ENCODE peak calls at places on chromosomes 1 and 21, in five cellular contexts. One of them, this sample, is unnamed.

GRCh38 chr1:7298749-7299151 is 472.3 kb upstream of the VAMP3 start:
- DNase-seq in LNCaP clone FGC: no peak
- DNase-seq in GM03348: peak
- DNase-seq in activated T-cell treated with anti-CD3 and anti-CD28 coated beads for 24 hours: no peak
- DNase-seq in stimulated activated naive CD8-positive, alpha-beta T cell treated with anti-CD3 and anti-CD28 coated beads, Interleukin-15, Interleukin-2, amounts not matched to agents 100 U/mL and 50 U/mL, for 24 hours: no peak
- DNase-seq in this sample: peak

GRCh38 chr1:41018039-41018438 is 3.5 kb downstream of the SLFNL1 start:
- DNase-seq in stimulated activated naive CD8-positive, alpha-beta T cell treated with anti-CD3 and anti-CD28 coated beads, Interleukin-15, Interleukin-2, amounts not matched to agents 100 U/mL and 50 U/mL, for 24 hours: no peak
- DNase-seq in GM03348: no peak
- DNase-seq in LNCaP clone FGC: no peak
- DNase-seq in activated T-cell treated with anti-CD3 and anti-CD28 coated beads for 24 hours: no peak
- DNase-seq in this sample: no peak

GRCh38 chr1:208247696-208248095 is 3.5 kb upstream of the PLXNA2 start:
- DNase-seq in stimulated activated naive CD8-positive, alpha-beta T cell treated with anti-CD3 and anti-CD28 coated beads, Interleukin-15, Interleukin-2, amounts not matched to agents 100 U/mL and 50 U/mL, for 24 hours: no peak
- DNase-seq in activated T-cell treated with anti-CD3 and anti-CD28 coated beads for 24 hours: no peak
- DNase-seq in GM03348: no peak
- DNase-seq in LNCaP clone FGC: no peak
- DNase-seq in this sample: no peak

GRCh38 chr1:7026188-7026587 is 240.9 kb downstream of the CAMTA1 start:
- DNase-seq in LNCaP clone FGC: no peak
- DNase-seq in activated T-cell treated with anti-CD3 and anti-CD28 coated beads for 24 hours: no peak
- DNase-seq in GM03348: no peak
- DNase-seq in stimulated activated naive CD8-positive, alpha-beta T cell treated with anti-CD3 and anti-CD28 coated beads, Interleukin-15, Interleukin-2, amounts not matched to agents 100 U/mL and 50 U/mL, for 24 hours: no peak
- DNase-seq in this sample: no peak

GRCh38 chr1:7255303-7256058 is 470.2 kb downstream of the CAMTA1 start:
- DNase-seq in activated T-cell treated with anti-CD3 and anti-CD28 coated beads for 24 hours: no peak
- DNase-seq in LNCaP clone FGC: no peak
- DNase-seq in GM03348: no peak
- DNase-seq in stimulated activated naive CD8-positive, alpha-beta T cell treated with anti-CD3 and anti-CD28 coated beads, Interleukin-15, Interleukin-2, amounts not matched to agents 100 U/mL and 50 U/mL, for 24 hours: no peak
- DNase-seq in this sample: peak

GRCh38 chr1:47216278-47217059 is 15.6 kb downstream of the TAL1 start:
- DNase-seq in GM03348: no peak
- DNase-seq in activated T-cell treated with anti-CD3 and anti-CD28 coated beads for 24 hours: no peak
- DNase-seq in LNCaP clone FGC: no peak
- DNase-seq in stimulated activated naive CD8-positive, alpha-beta T cell treated with anti-CD3 and anti-CD28 coated beads, Interleukin-15, Interleukin-2, amounts not matched to agents 100 U/mL and 50 U/mL, for 24 hours: no peak
- DNase-seq in this sample: no peak

GRCh38 chr1:230976825-230977747 is 1.6 kb downstream of the TTC13 start:
- DNase-seq in LNCaP clone FGC: peak
- DNase-seq in stimulated activated naive CD8-positive, alpha-beta T cell treated with anti-CD3 and anti-CD28 coated beads, Interleukin-15, Interleukin-2, amounts not matched to agents 100 U/mL and 50 U/mL, for 24 hours: peak
- DNase-seq in GM03348: no peak
- DNase-seq in activated T-cell treated with anti-CD3 and anti-CD28 coated beads for 24 hours: no peak
- DNase-seq in this sample: no peak

GRCh38 chr1:246367046-246367445 is 140.0 kb downstream of the SMYD3 start:
- DNase-seq in activated T-cell treated with anti-CD3 and anti-CD28 coated beads for 24 hours: no peak
- DNase-seq in LNCaP clone FGC: no peak
- DNase-seq in stimulated activated naive CD8-positive, alpha-beta T cell treated with anti-CD3 and anti-CD28 coated beads, Interleukin-15, Interleukin-2, amounts not matched to agents 100 U/mL and 50 U/mL, for 24 hours: no peak
- DNase-seq in GM03348: no peak
- DNase-seq in this sample: no peak

GRCh38 chr1:118688891-118689290 is 299.3 kb downstream of the TBX15 start:
- DNase-seq in activated T-cell treated with anti-CD3 and anti-CD28 coated beads for 24 hours: no peak
- DNase-seq in GM03348: no peak
- DNase-seq in stimulated activated naive CD8-positive, alpha-beta T cell treated with anti-CD3 and anti-CD28 coated beads, Interleukin-15, Interleukin-2, amounts not matched to agents 100 U/mL and 50 U/mL, for 24 hours: no peak
- DNase-seq in LNCaP clone FGC: no peak
- DNase-seq in this sample: no peak

GRCh38 chr1:198079432-198079951 is 77.3 kb upstream of the NEK7 start:
- DNase-seq in stimulated activated naive CD8-positive, alpha-beta T cell treated with anti-CD3 and anti-CD28 coated beads, Interleukin-15, Interleukin-2, amounts not matched to agents 100 U/mL and 50 U/mL, for 24 hours: no peak
- DNase-seq in activated T-cell treated with anti-CD3 and anti-CD28 coated beads for 24 hours: no peak
- DNase-seq in GM03348: no peak
- DNase-seq in LNCaP clone FGC: peak
- DNase-seq in this sample: no peak

GRCh38 chr1:3192359-3192758 is 123.4 kb downstream of the PRDM16 start:
- DNase-seq in stimulated activated naive CD8-positive, alpha-beta T cell treated with anti-CD3 and anti-CD28 coated beads, Interleukin-15, Interleukin-2, amounts not matched to agents 100 U/mL and 50 U/mL, for 24 hours: no peak
- DNase-seq in activated T-cell treated with anti-CD3 and anti-CD28 coated beads for 24 hours: no peak
- DNase-seq in LNCaP clone FGC: no peak
- DNase-seq in GM03348: no peak
- DNase-seq in this sample: no peak

GRCh38 chr1:93714350-93714749 is 32.7 kb upstream of the BCAR3 start:
- DNase-seq in LNCaP clone FGC: no peak
- DNase-seq in GM03348: no peak
- DNase-seq in stimulated activated naive CD8-positive, alpha-beta T cell treated with anti-CD3 and anti-CD28 coated beads, Interleukin-15, Interleukin-2, amounts not matched to agents 100 U/mL and 50 U/mL, for 24 hours: no peak
- DNase-seq in activated T-cell treated with anti-CD3 and anti-CD28 coated beads for 24 hours: no peak
- DNase-seq in this sample: no peak

GRCh38 chr21:38095220-38095619 is 161.6 kb upstream of the KCNJ15 start:
- DNase-seq in GM03348: no peak
- DNase-seq in LNCaP clone FGC: no peak
- DNase-seq in activated T-cell treated with anti-CD3 and anti-CD28 coated beads for 24 hours: no peak
- DNase-seq in stimulated activated naive CD8-positive, alpha-beta T cell treated with anti-CD3 and anti-CD28 coated beads, Interleukin-15, Interleukin-2, amounts not matched to agents 100 U/mL and 50 U/mL, for 24 hours: no peak
- DNase-seq in this sample: peak

GRCh38 chr1:16087733-16088132 is 14.3 kb upstream of the FAM131C start:
- DNase-seq in GM03348: no peak
- DNase-seq in LNCaP clone FGC: no peak
- DNase-seq in stimulated activated naive CD8-positive, alpha-beta T cell treated with anti-CD3 and anti-CD28 coated beads, Interleukin-15, Interleukin-2, amounts not matched to agents 100 U/mL and 50 U/mL, for 24 hours: no peak
- DNase-seq in activated T-cell treated with anti-CD3 and anti-CD28 coated beads for 24 hours: no peak
- DNase-seq in this sample: no peak

GRCh38 chr1:202037706-202038296 is 27.4 kb downstream of the ELF3 start:
- DNase-seq in stimulated activated naive CD8-positive, alpha-beta T cell treated with anti-CD3 and anti-CD28 coated beads, Interleukin-15, Interleukin-2, amounts not matched to agents 100 U/mL and 50 U/mL, for 24 hours: no peak
- DNase-seq in LNCaP clone FGC: no peak
- DNase-seq in activated T-cell treated with anti-CD3 and anti-CD28 coated beads for 24 hours: no peak
- DNase-seq in GM03348: no peak
- DNase-seq in this sample: no peak

GRCh38 chr1:241186716-241187115 is 170.3 kb downstream of the RGS7 start:
- DNase-seq in LNCaP clone FGC: no peak
- DNase-seq in activated T-cell treated with anti-CD3 and anti-CD28 coated beads for 24 hours: no peak
- DNase-seq in GM03348: no peak
- DNase-seq in stimulated activated naive CD8-positive, alpha-beta T cell treated with anti-CD3 and anti-CD28 coated beads, Interleukin-15, Interleukin-2, amounts not matched to agents 100 U/mL and 50 U/mL, for 24 hours: no peak
- DNase-seq in this sample: no peak

GRCh38 chr1:227903061-227903521 is 44.6 kb downstream of the WNT9A start:
- DNase-seq in stimulated activated naive CD8-positive, alpha-beta T cell treated with anti-CD3 and anti-CD28 coated beads, Interleukin-15, Interleukin-2, amounts not matched to agents 100 U/mL and 50 U/mL, for 24 hours: no peak
- DNase-seq in activated T-cell treated with anti-CD3 and anti-CD28 coated beads for 24 hours: no peak
- DNase-seq in GM03348: no peak
- DNase-seq in LNCaP clone FGC: no peak
- DNase-seq in this sample: no peak

GRCh38 chr1:27623327-27624212 is 11.4 kb downstream of the FGR start:
- DNase-seq in LNCaP clone FGC: no peak
- DNase-seq in activated T-cell treated with anti-CD3 and anti-CD28 coated beads for 24 hours: no peak
- DNase-seq in stimulated activated naive CD8-positive, alpha-beta T cell treated with anti-CD3 and anti-CD28 coated beads, Interleukin-15, Interleukin-2, amounts not matched to agents 100 U/mL and 50 U/mL, for 24 hours: no peak
- DNase-seq in GM03348: no peak
- DNase-seq in this sample: no peak

GRCh38 chr1:164772635-164773034 is 213.7 kb downstream of the PBX1 start:
- DNase-seq in stimulated activated naive CD8-positive, alpha-beta T cell treated with anti-CD3 and anti-CD28 coated beads, Interleukin-15, Interleukin-2, amounts not matched to agents 100 U/mL and 50 U/mL, for 24 hours: peak
- DNase-seq in activated T-cell treated with anti-CD3 and anti-CD28 coated beads for 24 hours: no peak
- DNase-seq in LNCaP clone FGC: peak
- DNase-seq in GM03348: peak
- DNase-seq in this sample: peak

GRCh38 chr1:35564884-35565741 is 7.5 kb downstream of the NCDN start:
- DNase-seq in stimulated activated naive CD8-positive, alpha-beta T cell treated with anti-CD3 and anti-CD28 coated beads, Interleukin-15, Interleukin-2, amounts not matched to agents 100 U/mL and 50 U/mL, for 24 hours: no peak
- DNase-seq in LNCaP clone FGC: no peak
- DNase-seq in GM03348: peak
- DNase-seq in activated T-cell treated with anti-CD3 and anti-CD28 coated beads for 24 hours: no peak
- DNase-seq in this sample: no peak